ENCODE peak calls at places on chromosomes 13 and 19, in seven cellular contexts. F is heart right ventricle, M is cardiac muscle cell, H is H9, S is left ventricle myocardium inferior, Y is BE2C, K is mucosa of descending colon. P is an unnamed sample. For H3K4me1, the result is how much of the 10 kb centered on the place peaks cover.

GRCh38 chr13:31797154-31797775 is 57.9 kb downstream of the RXFP2 start:
- DNase-seq in F (no peak), M (peak), H (no peak), S (no peak), Y (no peak), K (peak), P (peak)

GRCh38 chr19:34429553-34429952 is 1.4 kb downstream of the UBA2 start:
- DNase-seq in F (no peak), M (no peak), H (no peak), S (no peak), Y (no peak), K (no peak), P (no peak)

GRCh38 chr13:51068501-51068900 is 42.6 kb downstream of the C13orf42 start:
- DNase-seq in F (no peak), M (no peak), H (no peak), S (no peak), Y (no peak), K (no peak), P (no peak)

GRCh38 chr13:53250272-53250875 is 221.8 kb downstream of the OLFM4 start:
- DNase-seq in F (peak), M (peak), H (no peak), S (no peak), Y (peak), K (peak), P (peak)

GRCh38 chr19:29413435-29413834 is 112.4 kb upstream of the VSTM2B start:
- DNase-seq in F (no peak), M (no peak), H (no peak), S (no peak), Y (no peak), K (no peak), P (no peak)

GRCh38 chr13:75481176-75482069 is 546 bp downstream of the TBC1D4 start:
- DNase-seq in F (peak), M (peak), H (peak), S (peak), Y (peak), K (peak), P (peak)

GRCh38 chr13:31775148-31775547 is 35.8 kb downstream of the RXFP2 start:
- DNase-seq in F (no peak), M (no peak), H (no peak), S (no peak), Y (no peak), K (no peak), P (no peak)

GRCh38 chr19:40807147-40808020 is 8.4 kb downstream of the EGLN2 start:
- DNase-seq in F (no peak), M (peak), H (peak), S (no peak), Y (no peak), K (peak), P (no peak)

GRCh38 chr13:24512208-24513068 is at the start of gene PARP4:
- DNase-seq in F (peak), M (peak), H (peak), S (peak), Y (peak), K (peak), P (peak)

GRCh38 chr13:101942038-101942437 is 459.8 kb downstream of the FGF14 start:
- DNase-seq in F (peak), M (peak), H (no peak), S (no peak), Y (peak), K (peak), P (peak)

GRCh38 chr13:36030670-36031331 is 100.4 kb downstream of the DCLK1 start:
- DNase-seq in F (peak), M (no peak), H (no peak), S (no peak), Y (peak), K (no peak), P (peak)

GRCh38 chr19:58569191-58569942 is 3.8 kb downstream of the MZF1 start:
- DNase-seq in F (no peak), M (no peak), H (no peak), S (no peak), Y (no peak), K (peak), P (no peak)

GRCh38 chr13:99895999-99896695 is 75.4 kb downstream of the ZIC5 start:
- DNase-seq in F (no peak), M (no peak), H (peak), S (no peak), Y (no peak), K (peak), P (no peak)

GRCh38 chr13:64446372-64446771 is 2783.8 kb downstream of the PCDH9 start:
- DNase-seq in F (no peak), M (no peak), H (no peak), S (no peak), Y (peak), K (no peak), P (peak)

GRCh38 chr13:97849305-97849704 is 104.2 kb upstream of the IPO5 start:
- DNase-seq in F (no peak), M (peak), H (no peak), S (no peak), Y (no peak), K (no peak), P (peak)

GRCh38 chr13:80465321-80465720 is 124.4 kb upstream of the SPRY2 start:
- DNase-seq in F (no peak), M (no peak), H (no peak), S (no peak), Y (no peak), K (no peak), P (no peak)

GRCh38 chr19:29690842-29691241 is 24.2 kb downstream of the C19orf12 start:
- DNase-seq in F (no peak), M (no peak), H (peak), S (no peak), Y (peak), K (peak), P (peak)

GRCh38 chr13:33032037-33032625 is 15.9 kb downstream of the KL start:
- DNase-seq in F (peak), M (no peak), H (no peak), S (peak), Y (no peak), K (peak), P (no peak)

GRCh38 chr19:5881543-5882299 is 11.4 kb upstream of the FUT5 start:
- DNase-seq in F (no peak), M (no peak), H (no peak), S (no peak), Y (no peak), K (no peak), P (no peak)

GRCh38 chr13:24741016-24741662 is 22.8 kb upstream of the RNF17 start:
- DNase-seq in F (no peak), M (no peak), H (peak), S (no peak), Y (no peak), K (no peak), P (peak)

GRCh38 chr13:51286135-51287002 is 53.1 kb upstream of the SERPINE3 start:
- DNase-seq in F (peak), M (peak), H (peak), S (peak), Y (peak), K (peak), P (peak)

GRCh38 chr19:53772943-53773342 is 51.2 kb downstream of the NLRP12 start:
- DNase-seq in F (peak), M (peak), H (peak), S (no peak), Y (peak), K (peak), P (peak)

GRCh38 chr13:109274188-109274821 is 512.1 kb downstream of the IRS2 start:
- DNase-seq in F (no peak), M (peak), H (peak), S (no peak), Y (no peak), K (no peak), P (peak)

DNA sequence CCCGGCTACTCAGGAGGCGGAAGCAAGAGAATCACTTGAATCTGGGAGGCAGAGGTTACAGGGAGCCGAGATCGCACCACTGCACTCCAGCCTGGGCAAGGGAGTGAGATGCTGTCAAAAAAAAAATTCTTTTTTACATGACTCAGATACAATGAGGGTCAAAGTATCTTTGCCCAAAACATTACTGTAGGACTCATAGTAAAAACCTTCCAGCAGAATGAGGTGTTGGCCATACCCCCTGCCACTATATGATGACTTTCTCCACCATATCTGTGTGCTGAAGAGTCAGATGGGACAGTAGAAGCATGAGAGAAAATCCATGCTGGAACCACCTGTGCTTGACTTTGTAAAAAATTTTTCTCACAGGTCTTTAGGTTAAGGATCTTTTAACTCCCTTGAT is 86.7 kb downstream of the COL4A2 start:
- DNase-seq in F (no peak), M (no peak), H (no peak), S (no peak), Y (no peak), K (no peak), P (no peak)
- H3K4me1 ChIP-seq in F (under half), M (under half), H (under half), S (half or more), Y (under half), K (under half), P (under half)

DNA sequence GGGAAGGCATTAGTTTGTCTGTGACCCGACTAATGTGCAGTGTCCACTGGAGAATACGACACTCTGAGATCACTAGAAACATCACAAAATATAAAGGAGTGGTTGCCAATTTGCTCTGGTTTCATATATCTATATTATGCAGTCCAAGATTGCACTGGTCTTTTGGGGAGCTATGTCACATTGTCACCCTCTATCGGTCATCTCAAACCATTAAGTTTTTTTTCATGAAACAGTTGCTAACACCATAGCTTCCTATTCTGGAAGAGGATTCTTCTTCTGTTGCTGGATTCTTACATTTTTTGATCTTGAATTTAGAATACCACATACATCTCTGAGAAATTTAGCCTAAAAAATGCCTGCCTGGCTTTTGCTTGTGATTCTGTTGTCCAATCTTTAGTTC is 168.6 kb downstream of the LACC1 start:
- DNase-seq in F (no peak), M (no peak), H (no peak), S (no peak), Y (no peak), K (no peak), P (peak)
- TF ChIP-seq CTCF in F (no peak), M (peak), H (peak), S (peak), Y (peak), K (no peak), P (peak)

GRCh38 chr13:26727633-26728032 is 33.0 kb downstream of the GPR12 start:
- DNase-seq in F (no peak), M (no peak), H (no peak), S (no peak), Y (no peak), K (no peak), P (no peak)
- H3K4me1 ChIP-seq in F (under half), M (under half), H (under half), S (under half), Y (under half), K (under half), P (under half)

DNA sequence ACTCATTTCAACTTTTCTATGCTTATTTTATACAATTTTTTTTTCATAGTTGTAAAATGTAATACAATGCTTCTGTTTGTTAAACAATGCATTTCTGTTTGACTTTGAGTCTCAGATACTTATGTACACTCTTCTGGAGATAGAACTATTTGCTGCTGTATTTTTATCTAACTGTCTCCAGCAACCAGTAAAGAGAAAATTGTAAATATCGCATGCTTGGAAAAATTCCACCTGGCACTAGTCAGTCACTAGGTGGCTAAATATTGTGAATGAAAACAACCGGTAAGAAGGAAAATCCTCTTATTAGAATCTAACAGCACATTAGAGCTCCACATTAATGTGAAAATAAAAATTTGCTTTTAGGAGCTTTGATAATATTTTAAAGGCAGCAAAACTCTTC is 876.5 kb downstream of the PCDH9 start:
- DNase-seq in F (no peak), M (no peak), H (no peak), S (no peak), Y (no peak), K (peak), P (no peak)
- TF ChIP-seq CTCF in F (no peak), M (peak), H (peak), S (no peak), Y (peak), K (no peak), P (no peak)

P was measured in A673.